ENCODE peak calls at places on chromosomes 3 and 15, in four cellular contexts. J is OCI-LY7, T is uterus, G is body of pancreas. E is an unnamed sample.

GRCh38 chr3:38805765-38806386 is 10.1 kb downstream of the SCN10A start:
- DNase-seq in T (no peak), G (peak; percentile 48), J (peak; percentile 68), E (no peak)

GRCh38 chr15:68515371-68516095 is 63.3 kb upstream of the CORO2B start:
- DNase-seq in T (no peak), J (no peak), G (no peak), E (no peak)

GRCh38 chr3:23489338-23490158 is 286.4 kb downstream of the UBE2E2 start:
- DNase-seq in G (no peak), J (no peak), T (no peak), E (no peak)

GRCh38 chr15:38038659-38039442 is 104.4 kb downstream of the TMCO5A start:
- DNase-seq in T (no peak), G (no peak), J (no peak), E (no peak)

GRCh38 chr3:149534671-149535394 is 60.3 kb downstream of the TM4SF4 start:
- DNase-seq in G (no peak), J (no peak), T (no peak), E (peak; percentile 65)

GRCh38 chr3:141231923-141232861 is 567 bp downstream of the PXYLP1 start:
- DNase-seq in G (peak; percentile 61), J (no peak), T (peak; percentile 47), E (peak; percentile 91)

GRCh38 chr3:150055332-150055731 is 84.6 kb upstream of the PFN2 start:
- DNase-seq in G (peak; percentile 78), J (no peak), T (no peak), E (no peak)

GRCh38 chr15:69573815-69574472 is 121.3 kb downstream of the RPLP1 start:
- DNase-seq in J (no peak), T (peak; percentile 46), G (no peak), E (no peak)

GRCh38 chr3:43014216-43014615 is 35.1 kb downstream of the GASK1A start:
- DNase-seq in J (no peak), T (no peak), G (no peak), E (no peak)

GRCh38 chr3:115961390-115961789 is 338.1 kb downstream of the GAP43 start:
- DNase-seq in J (no peak), G (no peak), T (no peak), E (no peak)

GRCh38 chr15:31459011-31459748 is 132.5 kb downstream of the KLF13 start:
- DNase-seq in T (peak; percentile 4), G (no peak), J (peak; percentile 88), E (no peak)

GRCh38 chr3:157493627-157494550 is 9.3 kb downstream of the VEPH1 start:
- DNase-seq in T (no peak), J (peak; percentile 12), G (peak; percentile 6), E (no peak)

GRCh38 chr3:127749787-127750225 is 72.5 kb downstream of the MGLL start:
- DNase-seq in G (no peak), J (peak; percentile 47), T (no peak), E (no peak)

GRCh38 chr3:38346584-38347410 is at the start of gene XYLB:
- DNase-seq in G (peak; percentile 91), J (peak; percentile 86), T (peak; percentile 74), E (peak; percentile 98)

GRCh38 chr15:26628879-26629529 is 143.9 kb downstream of the GABRB3 start:
- DNase-seq in T (peak; percentile 22), G (peak; percentile 64), J (peak; percentile 87), E (peak; percentile 36)

GRCh38 chr3:133366921-133367320 is 32.9 kb upstream of the BFSP2 start:
- DNase-seq in J (no peak), T (no peak), G (no peak), E (no peak)

GRCh38 chr3:11810276-11810675 is 36.4 kb downstream of the TAMM41 start:
- DNase-seq in G (no peak), T (no peak), J (no peak), E (no peak)

GRCh38 chr3:11565932-11566331 is 77.8 kb downstream of the VGLL4 start:
- DNase-seq in T (no peak), G (no peak), J (no peak), E (no peak)

GRCh38 chr15:55630921-55631320 is 42.8 kb upstream of the PYGO1 start:
- DNase-seq in G (no peak), T (no peak), J (no peak), E (no peak)

GRCh38 chr3:52834871-52835501 is at the start of gene MUSTN1:
- DNase-seq in J (no peak), G (no peak), T (peak; percentile 34), E (peak; percentile 31)

GRCh38 chr15:77494073-77494472 is 73.4 kb downstream of the HMG20A start:
- DNase-seq in J (no peak), T (no peak), G (no peak), E (no peak)

GRCh38 chr15:27237319-27237939 is 266.4 kb downstream of the GABRG3 start:
- DNase-seq in J (no peak), T (no peak), G (no peak), E (no peak)

GRCh38 chr3:151476344-151477018 is 15.6 kb upstream of the IGSF10 start:
- DNase-seq in J (no peak), T (no peak), G (no peak), E (no peak)

GRCh38 chr3:52721002-52721741 is 15.3 kb downstream of the SPCS1 start:
- DNase-seq in G (no peak), J (peak; percentile 66), T (no peak), E (no peak)

GRCh38 chr3:131075632-131076328 is 49.1 kb downstream of the NEK11 start:
- DNase-seq in G (no peak), T (no peak), J (peak; percentile 5), E (no peak)

GRCh38 chr3:46489406-46489805 is 8.4 kb upstream of the RTP3 start:
- DNase-seq in T (no peak), G (no peak), J (no peak), E (no peak)

GRCh38 chr15:77026501-77027110 is 31.7 kb downstream of the PSTPIP1 start:
- DNase-seq in G (no peak), J (no peak), T (peak; percentile 6), E (peak; percentile 56)

GRCh38 chr3:49723301-49723630 is 485 bp downstream of the GMPPB start:
- DNase-seq in J (peak; percentile 77), T (peak; percentile 50), G (peak; percentile 89), E (peak; percentile 92)

GRCh38 chr15:80423215-80423614 is 19.0 kb downstream of the ARNT2 start:
- DNase-seq in G (no peak), T (no peak), J (no peak), E (no peak)

GRCh38 chr3:10299679-10300078 is 6.9 kb upstream of the GHRL start:
- DNase-seq in J (no peak), T (no peak), G (no peak), E (no peak)
- H3K36me3 ChIP-seq in J (peaks cover 73% of the 10 kb centered on the region), T (no peaks in the 10 kb centered on the region), G (peaks cover 13% of the 10 kb centered on the region), E (peaks cover 78% of the 10 kb centered on the region)

DNA sequence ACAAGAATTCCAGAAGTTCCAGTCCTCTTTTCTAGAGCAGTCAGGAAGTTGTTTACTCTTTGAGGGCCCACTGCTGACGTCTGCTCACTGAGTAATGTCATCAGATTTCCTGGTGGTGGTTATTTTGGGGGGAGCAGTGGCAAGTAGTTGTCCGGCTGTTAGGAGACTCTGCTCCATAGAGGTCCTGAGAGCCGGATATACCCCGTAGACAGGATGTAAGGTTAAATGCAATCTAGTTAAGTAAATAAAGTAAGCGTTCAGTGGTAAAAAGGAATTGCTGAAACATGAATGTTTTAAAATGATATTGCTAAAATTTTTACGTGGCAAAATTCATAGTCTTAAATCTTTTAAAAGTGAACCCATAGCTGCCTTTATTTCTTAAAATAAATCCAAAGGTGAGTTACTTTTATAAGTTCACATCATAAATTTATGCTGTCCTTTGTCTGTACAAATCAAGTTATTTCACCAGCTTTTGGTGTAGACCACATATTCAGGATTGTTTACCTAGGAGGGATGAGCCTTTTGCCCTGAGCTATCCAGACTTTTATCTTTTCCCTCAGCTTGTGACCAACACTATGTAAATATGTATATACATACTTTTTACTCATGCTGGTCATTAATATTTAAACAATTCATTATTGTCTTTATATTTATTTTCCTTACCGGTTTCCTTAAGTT is 65.8 kb downstream of the PDE8A start:
- DNase-seq in T (peak; percentile 20), J (no peak), G (peak; percentile 39), E (peak; percentile 44)
- H3K4me3 ChIP-seq in T (no peak overlapping the region), J (no peak overlapping the region), G (no peak overlapping the region), E (no peak overlapping the region)

GRCh38 chr3:13521309-13521708 is 27.6 kb upstream of the FBLN2 start:
- DNase-seq in T (no peak), G (no peak), J (no peak), E (no peak)

GRCh38 chr3:13520326-13520880 is 28.5 kb upstream of the FBLN2 start:
- DNase-seq in J (no peak), T (no peak), G (no peak), E (peak; percentile 38)

GRCh38 chr3:13517253-13517977 is 31.5 kb upstream of the FBLN2 start:
- DNase-seq in G (peak; percentile 38), T (peak; percentile 75), J (no peak), E (no peak)

GRCh38 chr3:13518516-13519351 is 30.2 kb upstream of the FBLN2 start:
- DNase-seq in J (no peak), G (no peak), T (peak; percentile 60), E (no peak)

GRCh38 chr3:13519392-13519791 is 29.5 kb upstream of the FBLN2 start:
- DNase-seq in T (no peak), J (no peak), G (no peak), E (peak; percentile 28)
- H3K4me1 ChIP-seq in T (no peaks in the 10 kb centered on the region), J (no peaks in the 10 kb centered on the region), G (no peaks in the 10 kb centered on the region), E (no peaks in the 10 kb centered on the region)

GRCh38 chr3:57261119-57261518 is 31.4 kb downstream of the ASB14 start:
- DNase-seq in J (no peak), T (no peak), G (no peak), E (no peak)

GRCh38 chr3:57256844-57257243 is 29.3 kb downstream of the APPL1 start:
- DNase-seq in J (no peak), G (no peak), T (no peak), E (no peak)

GRCh38 chr3:57257678-57258077 is 30.1 kb downstream of the APPL1 start:
- DNase-seq in J (no peak), G (no peak), T (no peak), E (no peak)

DNA sequence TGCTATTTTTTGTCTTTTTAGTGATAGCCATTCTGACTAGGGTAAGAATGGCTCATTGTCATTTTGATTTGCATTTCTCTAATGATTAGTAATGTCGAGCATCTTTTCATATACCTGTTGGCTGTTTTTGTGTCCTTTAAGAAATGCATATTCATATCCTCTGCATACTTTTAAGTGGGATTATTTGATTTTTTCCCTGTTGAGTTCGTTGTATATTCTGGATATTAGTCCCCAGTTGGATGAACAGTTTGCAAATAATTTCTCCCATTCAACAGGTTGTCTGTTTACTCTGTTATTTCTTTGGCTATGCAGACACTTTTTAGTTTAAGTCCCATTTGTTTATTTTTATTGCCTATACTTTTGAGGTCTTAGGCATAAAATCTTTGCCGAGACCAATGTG is 30.6 kb downstream of the ASB14 start:
- DNase-seq in G (no peak), J (no peak), T (no peak), E (no peak)
- H3K36me3 ChIP-seq in G (no peaks in the 10 kb centered on the region), J (peaks cover 96% of the 10 kb centered on the region), T (no peaks in the 10 kb centered on the region), E (no peaks in the 10 kb centered on the region)

GRCh38 chr15:83892498-83892897 is 238.6 kb downstream of the ADAMTSL3 start:
- DNase-seq in G (no peak), T (no peak), J (no peak), E (no peak)
- H3K4me3 ChIP-seq in G (no peak overlapping the region), T (no peak overlapping the region), J (no peak overlapping the region), E (no peak overlapping the region)

DNA sequence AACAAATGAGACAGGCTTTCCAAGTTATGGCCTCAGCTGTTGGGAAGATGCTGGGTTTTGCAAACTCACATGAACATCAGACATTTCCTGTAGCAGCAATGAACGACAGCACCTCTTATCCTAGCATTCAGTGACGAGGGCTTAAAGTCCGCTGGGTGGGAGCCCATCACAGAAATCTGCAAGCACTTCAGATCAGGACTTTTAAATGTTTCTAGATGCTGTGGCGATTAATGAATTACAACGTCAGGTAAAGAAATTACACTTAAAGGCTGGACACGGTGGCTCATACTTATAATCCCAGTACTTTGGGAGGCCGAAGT is 3.8 kb downstream of the AEN start:
- DNase-seq in J (no peak), T (no peak), G (peak; percentile 27), E (no peak)
- H3K4me1 ChIP-seq in J (peaks cover 67% of the 10 kb centered on the region), T (no peaks in the 10 kb centered on the region), G (peaks cover 63% of the 10 kb centered on the region), E (peaks cover 71% of the 10 kb centered on the region)